ENCODE peak calls at places on chromosomes 2 and 18, in five cellular contexts. R, G, M, D and F are unnamed samples.

GRCh38 chr2:71551631-71551915 is 98.2 kb downstream of the DYSF start:
- DNase-seq in R (no peak), G (no peak), M (no peak), D (no peak), F (no peak)

GRCh38 chr2:223228871-223229270 is 176.9 kb downstream of the KCNE4 start:
- DNase-seq in R (no peak), G (no peak), M (no peak), D (no peak), F (no peak)

GRCh38 chr18:56315363-56315762 is 323.0 kb downstream of the TXNL1 start:
- DNase-seq in R (no peak), G (peak), M (no peak), D (no peak), F (no peak)

GRCh38 chr2:237299897-237300296 is 114.1 kb downstream of the COL6A3 start:
- DNase-seq in R (no peak), G (peak), M (no peak), D (no peak), F (peak)

GRCh38 chr2:20050104-20050711 is 1.2 kb downstream of the LAPTM4A start:
- DNase-seq in R (no peak), G (no peak), M (peak), D (peak), F (no peak)

GRCh38 chr2:79369127-79369526 is 143.7 kb upstream of the CTNNA2 start:
- DNase-seq in R (no peak), G (no peak), M (no peak), D (no peak), F (no peak)

GRCh38 chr2:74399785-74400184 is 19.7 kb upstream of the DCTN1 start:
- DNase-seq in R (no peak), G (peak), M (no peak), D (peak), F (no peak)

GRCh38 chr2:15939556-15939853 is 845 bp upstream of the MYCN start:
- DNase-seq in R (no peak), G (peak), M (no peak), D (no peak), F (peak)

GRCh38 chr2:151860613-151861146 is 32.5 kb upstream of the ARL5A start:
- DNase-seq in R (no peak), G (no peak), M (no peak), D (no peak), F (no peak)

GRCh38 chr2:109089602-109090300 is 39.3 kb upstream of the SH3RF3 start:
- DNase-seq in R (no peak), G (no peak), M (no peak), D (no peak), F (no peak)

GRCh38 chr2:46645681-46646162 is 166.4 kb downstream of the TMEM247 start:
- DNase-seq in R (no peak), G (peak), M (no peak), D (no peak), F (peak)

GRCh38 chr2:204109681-204110080 is 173.1 kb downstream of the ICOS start:
- DNase-seq in R (no peak), G (peak), M (no peak), D (no peak), F (no peak)

GRCh38 chr2:10467401-10467800 is 19.3 kb upstream of the ODC1 start:
- DNase-seq in R (no peak), G (no peak), M (no peak), D (no peak), F (no peak)

GRCh38 chr2:74037379-74037860 is 52.7 kb downstream of the TET3 start:
- DNase-seq in R (no peak), G (peak), M (peak), D (peak), F (no peak)